ENCODE peak calls at places on chromosomes 1 and 21, in seven cellular contexts. B, V, G, Z, Y, T and C are unnamed samples.

GRCh38 chr1:32872189-32872898 is 1.6 kb upstream of the FNDC5 start:
- DNase-seq in T (peak; percentile 83), V (peak; percentile 75), B (peak; percentile 11), Z (peak; percentile 51), G (peak; percentile 67), Y (no peak), C (peak; percentile 79)

GRCh38 chr21:21457077-21457476 is 458.9 kb downstream of the NCAM2 start:
- DNase-seq in Z (no peak), G (no peak), Y (no peak), T (no peak), B (no peak), V (no peak), C (no peak)

GRCh38 chr1:235838021-235838420 is 28.7 kb downstream of the LYST start:
- DNase-seq in G (no peak), T (no peak), V (no peak), Y (no peak), Z (no peak), B (no peak), C (no peak)

GRCh38 chr21:21200103-21200938 is 202.1 kb downstream of the NCAM2 start:
- DNase-seq in V (peak; percentile 27), Y (no peak), G (no peak), T (peak; percentile 67), B (peak; percentile 99), Z (peak; percentile 84), C (peak; percentile 35)

GRCh38 chr21:39663066-39663465 is 50.3 kb downstream of the B3GALT5 start:
- DNase-seq in V (no peak), B (no peak), G (no peak), Z (no peak), Y (no peak), T (no peak), C (no peak)

GRCh38 chr1:183778006-183778405 is 26.9 kb upstream of the RGL1 start:
- DNase-seq in Z (no peak), G (no peak), B (peak; percentile 26), V (no peak), Y (no peak), T (no peak), C (no peak)

GRCh38 chr1:178954291-178954690 is 71.4 kb upstream of the FAM20B start:
- DNase-seq in T (no peak), G (no peak), B (no peak), Y (no peak), Z (no peak), V (no peak), C (no peak)

GRCh38 chr1:85090225-85090624 is 41.9 kb upstream of the MCOLN3 start:
- DNase-seq in G (no peak), T (no peak), Z (no peak), Y (no peak), B (no peak), V (no peak), C (no peak)

GRCh38 chr1:232471250-232471649 is 158.7 kb downstream of the SIPA1L2 start:
- DNase-seq in V (no peak), T (no peak), Z (peak; percentile 12), G (no peak), Y (no peak), B (no peak), C (no peak)

GRCh38 chr1:200302893-200303250 is 107.0 kb downstream of the ZNF281 start:
- DNase-seq in Y (no peak), V (no peak), Z (peak; percentile 40), G (no peak), B (no peak), T (no peak), C (no peak)

GRCh38 chr1:36108314-36108713 is 16.7 kb downstream of the COL8A2 start:
- DNase-seq in Z (no peak), T (no peak), V (no peak), G (no peak), Y (no peak), B (no peak), C (no peak)

GRCh38 chr1:30966690-30967369 is 58.3 kb upstream of the SDC3 start:
- DNase-seq in Y (no peak), V (no peak), T (no peak), Z (peak; percentile 88), B (peak; percentile 70), G (peak; percentile 30), C (peak; percentile 16)

GRCh38 chr1:161266096-161266679 is 7.6 kb downstream of the PCP4L1 start:
- DNase-seq in Y (no peak), Z (no peak), B (no peak), V (no peak), T (no peak), G (peak; percentile 31), C (peak; percentile 83)

GRCh38 chr1:200741808-200742207 is 3.1 kb downstream of the CAMSAP2 start:
- DNase-seq in G (no peak), Z (no peak), B (no peak), Y (no peak), T (no peak), V (no peak), C (no peak)

GRCh38 chr1:163174524-163175437 is 27.9 kb downstream of the RGS5 start:
- DNase-seq in Z (peak; percentile 77), G (peak; percentile 23), V (peak; percentile 52), T (peak; percentile 65), B (peak; percentile 65), Y (peak; percentile 52), C (no peak)

GRCh38 chr1:228753933-228754332 is 18.7 kb downstream of the RHOU start:
- DNase-seq in T (no peak), Y (no peak), V (no peak), Z (no peak), G (no peak), B (no peak), C (no peak)

GRCh38 chr1:205523891-205524793 is 19.7 kb downstream of the CDK18 start:
- DNase-seq in Z (peak; percentile 62), V (peak; percentile 84), T (peak; percentile 78), Y (peak; percentile 87), G (peak; percentile 76), B (peak; percentile 59), C (peak; percentile 80)

GRCh38 chr1:16167331-16168143 is 11.7 kb upstream of the EPHA2 start:
- DNase-seq in T (no peak), Y (peak; percentile 69), Z (no peak), B (no peak), G (peak; percentile 74), V (peak; percentile 70), C (no peak)

GRCh38 chr1:116232989-116233514 is 121.9 kb downstream of the MAB21L3 start:
- DNase-seq in Y (no peak), V (no peak), T (no peak), Z (no peak), G (no peak), B (no peak), C (no peak)

GRCh38 chr1:6134741-6135510 is 45.2 kb downstream of the CHD5 start:
- DNase-seq in Y (peak; percentile 20), B (no peak), T (no peak), Z (no peak), V (no peak), G (no peak), C (no peak)

GRCh38 chr21:34128674-34129038 is 55.3 kb downstream of the MRPS6 start:
- DNase-seq in T (no peak), Z (no peak), G (no peak), B (no peak), V (no peak), Y (no peak), C (no peak)

GRCh38 chr1:57549280-57549679 is 125.4 kb upstream of the DAB1 start:
- DNase-seq in Z (no peak), Y (no peak), V (no peak), B (no peak), G (no peak), T (no peak), C (no peak)

GRCh38 chr1:92572520-92572919 is 85.8 kb upstream of the GFI1 start:
- DNase-seq in G (no peak), B (no peak), Y (no peak), V (no peak), T (no peak), Z (no peak), C (no peak)

GRCh38 chr1:161905269-161905884 is 118.3 kb downstream of the OLFML2B start:
- DNase-seq in B (peak; percentile 20), V (peak; percentile 13), T (no peak), Y (no peak), G (no peak), Z (peak; percentile 37), C (no peak)

GRCh38 chr1:231862611-231863010 is 236.0 kb downstream of the DISC1 start:
- DNase-seq in V (no peak), Z (peak; percentile 19), G (no peak), Y (no peak), T (no peak), B (no peak), C (no peak)

DNA sequence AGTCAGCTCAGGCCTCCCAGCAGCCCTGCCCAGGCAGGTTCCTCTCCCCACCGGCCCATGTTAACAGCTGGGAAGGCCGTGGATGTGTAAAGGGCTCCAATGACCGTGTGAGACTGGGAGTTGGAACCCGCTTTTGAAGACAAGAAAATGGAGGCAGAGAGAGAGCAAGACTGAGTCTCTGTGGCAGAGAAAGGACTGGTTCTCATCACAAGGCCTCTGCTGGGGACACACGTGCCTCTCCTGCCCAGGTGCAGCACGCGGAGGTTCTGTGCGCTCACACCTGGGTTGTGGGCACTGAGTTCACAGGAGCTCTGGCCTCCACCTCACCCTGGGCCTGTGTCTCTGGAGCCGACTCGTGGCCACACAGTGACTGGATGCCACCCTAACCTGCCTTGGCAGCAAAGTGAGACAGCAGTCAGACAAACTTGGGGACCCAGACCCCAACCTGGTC is 27.0 kb downstream of the RUNX3 start:
- DNase-seq in G (no peak), Z (no peak), T (peak; percentile 44), B (no peak), Y (peak; percentile 32), V (peak; percentile 4), C (no peak)
- TF ChIP-seq POLR2A in G (no peak), Z (no peak), T (no peak), B (no peak), Y (no peak), V (no peak), C (no peak)

GRCh38 chr1:150974580-150975478 is at the start of gene CERS2:
- DNase-seq in T (peak; percentile 89), Y (peak; percentile 92), B (peak; percentile 69), Z (peak; percentile 80), V (peak; percentile 88), G (peak; percentile 80), C (peak; percentile 90)
- TF ChIP-seq POLR2A in T (peak; percentile 65), Y (peak; percentile 44), B (peak; percentile 78), Z (no peak), V (no peak), G (peak; percentile 13), C (peak; percentile 75)

GRCh38 chr1:1890506-1891348 is at the start of gene GNB1:
- DNase-seq in G (peak; percentile 86), V (peak; percentile 91), Y (peak; percentile 95), Z (peak; percentile 86), B (peak; percentile 88), T (peak; percentile 91), C (peak; percentile 73)
- TF ChIP-seq POLR2A in G (peak; percentile 78), V (no peak), Y (no peak), Z (no peak), B (peak; percentile 49), T (peak; percentile 93), C (peak; percentile 38)

DNA sequence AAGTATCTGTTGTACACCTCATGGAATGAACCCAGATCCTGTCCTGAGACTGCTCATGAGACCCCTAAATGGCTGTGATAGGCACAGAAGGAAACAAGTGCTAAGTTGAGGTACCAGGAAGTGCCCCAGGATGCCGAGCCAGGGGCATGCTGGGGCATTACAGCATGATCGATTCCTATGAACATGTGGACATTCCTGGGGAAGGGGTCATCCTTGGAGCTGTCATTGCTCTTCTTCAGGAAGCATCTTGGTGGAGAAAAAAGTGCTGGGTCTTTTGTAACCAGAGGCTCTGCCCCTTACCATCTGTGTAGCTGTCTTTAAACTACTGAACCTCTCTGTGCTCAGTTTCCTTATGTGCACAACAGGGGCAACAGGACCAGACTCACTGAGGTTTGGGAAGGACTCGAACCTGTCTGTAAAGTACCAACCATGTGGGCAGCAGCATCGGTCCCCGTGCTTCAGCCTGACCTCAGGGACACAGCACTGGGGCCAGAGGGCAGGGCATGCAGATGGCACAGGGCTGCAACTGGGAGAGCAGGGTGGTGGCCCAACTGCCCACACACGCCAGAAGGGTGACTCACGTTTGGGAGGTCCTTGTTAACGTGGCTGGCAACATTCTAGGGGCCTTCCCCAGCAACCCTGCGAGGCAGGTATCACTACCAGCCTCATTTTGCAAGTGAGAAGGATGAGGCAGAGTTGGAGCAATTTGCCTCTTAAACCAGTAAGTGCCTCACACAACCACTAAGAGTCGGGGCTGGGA is 142.3 kb upstream of the EDN2 start:
- DNase-seq in G (no peak), Y (no peak), B (peak; percentile 31), T (no peak), Z (no peak), V (no peak), C (peak; percentile 85)
- TF ChIP-seq POLR2A in G (no peak), Y (no peak), B (no peak), T (no peak), Z (no peak), V (no peak), C (peak; percentile 32)